ENCODE peak calls at places on chromosomes 13 and 19, in seven cellular contexts. One of them, this sample, is unnamed. For H3K36me3, the result is how much of the 10 kb centered on the place peaks cover.

GRCh38 chr13:49023441-49023840 is 47.7 kb downstream of the FNDC3A start:
- DNase-seq in neural progenitor cell: no peak
- DNase-seq in lung: no peak
- DNase-seq in right atrium auricular region: no peak
- DNase-seq in aorta: no peak
- DNase-seq in brain microvascular endothelial cell: peak
- DNase-seq in tibial artery: no peak
- DNase-seq in this sample: no peak

GRCh38 chr13:61913183-61913582 is 497.5 kb upstream of the PCDH20 start:
- DNase-seq in brain microvascular endothelial cell: no peak
- DNase-seq in aorta: no peak
- DNase-seq in tibial artery: no peak
- DNase-seq in lung: no peak
- DNase-seq in neural progenitor cell: no peak
- DNase-seq in right atrium auricular region: no peak
- DNase-seq in this sample: no peak

GRCh38 chr19:14830702-14831101 is 4.3 kb downstream of the OR7A5 start:
- DNase-seq in lung: no peak
- DNase-seq in neural progenitor cell: no peak
- DNase-seq in tibial artery: no peak
- DNase-seq in brain microvascular endothelial cell: no peak
- DNase-seq in aorta: no peak
- DNase-seq in right atrium auricular region: no peak
- DNase-seq in this sample: no peak

GRCh38 chr13:94657167-94657566 is 55.2 kb downstream of the SOX21 start:
- DNase-seq in aorta: no peak
- DNase-seq in tibial artery: no peak
- DNase-seq in right atrium auricular region: no peak
- DNase-seq in neural progenitor cell: no peak
- DNase-seq in brain microvascular endothelial cell: peak
- DNase-seq in lung: no peak
- DNase-seq in this sample: no peak

GRCh38 chr19:9848060-9848459 is 12.9 kb downstream of the PIN1 start:
- DNase-seq in right atrium auricular region: no peak
- DNase-seq in tibial artery: no peak
- DNase-seq in neural progenitor cell: peak
- DNase-seq in lung: no peak
- DNase-seq in brain microvascular endothelial cell: no peak
- DNase-seq in aorta: no peak
- DNase-seq in this sample: no peak

GRCh38 chr13:100694722-100695644 is 20.4 kb upstream of the TMTC4 start:
- DNase-seq in right atrium auricular region: no peak
- DNase-seq in aorta: no peak
- DNase-seq in lung: no peak
- DNase-seq in neural progenitor cell: peak
- DNase-seq in brain microvascular endothelial cell: peak
- DNase-seq in tibial artery: no peak
- DNase-seq in this sample: no peak

GRCh38 chr13:96080676-96081075 is 9.2 kb upstream of the HS6ST3 start:
- DNase-seq in neural progenitor cell: no peak
- DNase-seq in aorta: no peak
- DNase-seq in tibial artery: no peak
- DNase-seq in brain microvascular endothelial cell: no peak
- DNase-seq in right atrium auricular region: no peak
- DNase-seq in lung: no peak
- DNase-seq in this sample: no peak

GRCh38 chr19:11382898-11383705 is 1.0 kb downstream of the EPOR start:
- DNase-seq in tibial artery: peak
- DNase-seq in brain microvascular endothelial cell: no peak
- DNase-seq in neural progenitor cell: peak
- DNase-seq in aorta: peak
- DNase-seq in right atrium auricular region: no peak
- DNase-seq in lung: peak
- DNase-seq in this sample: no peak

GRCh38 chr13:111912453-111912866 is 154.5 kb upstream of the SOX1 start:
- DNase-seq in brain microvascular endothelial cell: no peak
- DNase-seq in aorta: no peak
- DNase-seq in right atrium auricular region: peak
- DNase-seq in tibial artery: no peak
- DNase-seq in lung: peak
- DNase-seq in neural progenitor cell: no peak
- DNase-seq in this sample: no peak

GRCh38 chr13:51849145-51850101 is 4.4 kb upstream of the TMEM272 start:
- DNase-seq in aorta: no peak
- DNase-seq in lung: no peak
- DNase-seq in brain microvascular endothelial cell: peak
- DNase-seq in tibial artery: no peak
- DNase-seq in neural progenitor cell: peak
- DNase-seq in right atrium auricular region: no peak
- DNase-seq in this sample: no peak

GRCh38 chr13:20431687-20432384 is 93.8 kb downstream of the CRYL1 start:
- DNase-seq in lung: no peak
- DNase-seq in neural progenitor cell: no peak
- DNase-seq in aorta: no peak
- DNase-seq in brain microvascular endothelial cell: no peak
- DNase-seq in tibial artery: no peak
- DNase-seq in right atrium auricular region: no peak
- DNase-seq in this sample: no peak
- H3K36me3 ChIP-seq in lung: under half
- H3K36me3 ChIP-seq in neural progenitor cell: under half
- H3K36me3 ChIP-seq in aorta: under half
- H3K36me3 ChIP-seq in brain microvascular endothelial cell: under half
- H3K36me3 ChIP-seq in tibial artery: under half
- H3K36me3 ChIP-seq in right atrium auricular region: under half
- H3K36me3 ChIP-seq in this sample: under half

GRCh38 chr19:12996542-12997094 is 1.3 kb downstream of the NFIX start:
- DNase-seq in brain microvascular endothelial cell: no peak
- DNase-seq in neural progenitor cell: peak
- DNase-seq in tibial artery: no peak
- DNase-seq in right atrium auricular region: no peak
- DNase-seq in lung: no peak
- DNase-seq in aorta: peak
- DNase-seq in this sample: no peak
- H3K4me3 ChIP-seq in brain microvascular endothelial cell: peak
- H3K4me3 ChIP-seq in neural progenitor cell: no peak
- H3K4me3 ChIP-seq in tibial artery: peak
- H3K4me3 ChIP-seq in right atrium auricular region: peak
- H3K4me3 ChIP-seq in lung: peak
- H3K4me3 ChIP-seq in aorta: peak
- H3K4me3 ChIP-seq in this sample: peak

GRCh38 chr19:45352914-45353796 is 12.6 kb downstream of the KLC3 start:
- DNase-seq in aorta: no peak
- DNase-seq in tibial artery: no peak
- DNase-seq in lung: no peak
- DNase-seq in brain microvascular endothelial cell: no peak
- DNase-seq in right atrium auricular region: no peak
- DNase-seq in neural progenitor cell: no peak
- DNase-seq in this sample: no peak
- H3K36me3 ChIP-seq in aorta: under half
- H3K36me3 ChIP-seq in tibial artery: under half
- H3K36me3 ChIP-seq in lung: under half
- H3K36me3 ChIP-seq in brain microvascular endothelial cell: half or more
- H3K36me3 ChIP-seq in right atrium auricular region: under half
- H3K36me3 ChIP-seq in neural progenitor cell: under half
- H3K36me3 ChIP-seq in this sample: under half

GRCh38 chr13:79492313-79492798 is 11.4 kb downstream of the NDFIP2 start:
- DNase-seq in brain microvascular endothelial cell: peak
- DNase-seq in neural progenitor cell: no peak
- DNase-seq in aorta: no peak
- DNase-seq in right atrium auricular region: no peak
- DNase-seq in tibial artery: no peak
- DNase-seq in lung: no peak
- DNase-seq in this sample: no peak
- H3K4me3 ChIP-seq in brain microvascular endothelial cell: no peak
- H3K4me3 ChIP-seq in neural progenitor cell: no peak
- H3K4me3 ChIP-seq in aorta: no peak
- H3K4me3 ChIP-seq in right atrium auricular region: no peak
- H3K4me3 ChIP-seq in tibial artery: no peak
- H3K4me3 ChIP-seq in lung: no peak
- H3K4me3 ChIP-seq in this sample: no peak

GRCh38 chr19:3114811-3115210 is 20.6 kb downstream of the GNA11 start:
- DNase-seq in neural progenitor cell: no peak
- DNase-seq in right atrium auricular region: no peak
- DNase-seq in tibial artery: no peak
- DNase-seq in aorta: no peak
- DNase-seq in lung: no peak
- DNase-seq in brain microvascular endothelial cell: no peak
- DNase-seq in this sample: no peak

GRCh38 chr19:3117746-3118145 is 18.1 kb upstream of the GNA15 start:
- DNase-seq in lung: no peak
- DNase-seq in tibial artery: no peak
- DNase-seq in right atrium auricular region: no peak
- DNase-seq in neural progenitor cell: no peak
- DNase-seq in brain microvascular endothelial cell: no peak
- DNase-seq in aorta: no peak
- DNase-seq in this sample: no peak

GRCh38 chr19:3115916-3116602 is 19.8 kb upstream of the GNA15 start:
- DNase-seq in tibial artery: no peak
- DNase-seq in brain microvascular endothelial cell: no peak
- DNase-seq in lung: no peak
- DNase-seq in right atrium auricular region: no peak
- DNase-seq in neural progenitor cell: no peak
- DNase-seq in aorta: no peak
- DNase-seq in this sample: no peak

GRCh38 chr19:3115411-3115810 is 20.4 kb upstream of the GNA15 start:
- DNase-seq in neural progenitor cell: no peak
- DNase-seq in right atrium auricular region: no peak
- DNase-seq in lung: no peak
- DNase-seq in aorta: no peak
- DNase-seq in tibial artery: no peak
- DNase-seq in brain microvascular endothelial cell: no peak
- DNase-seq in this sample: no peak

GRCh38 chr19:3116621-3117020 is 19.2 kb upstream of the GNA15 start:
- DNase-seq in right atrium auricular region: no peak
- DNase-seq in neural progenitor cell: no peak
- DNase-seq in brain microvascular endothelial cell: no peak
- DNase-seq in tibial artery: no peak
- DNase-seq in aorta: no peak
- DNase-seq in lung: no peak
- DNase-seq in this sample: no peak
- H3K36me3 ChIP-seq in right atrium auricular region: half or more
- H3K36me3 ChIP-seq in neural progenitor cell: under half
- H3K36me3 ChIP-seq in brain microvascular endothelial cell: under half
- H3K36me3 ChIP-seq in tibial artery: under half
- H3K36me3 ChIP-seq in aorta: under half
- H3K36me3 ChIP-seq in lung: under half
- H3K36me3 ChIP-seq in this sample: half or more